ENCODE peak calls at places on chromosomes 3 and 15, in six cellular contexts. C is IMR-90, D is neuronal stem cell, I is H1, J is mesenchymal stem cell, Y is H9. T is an unnamed sample.

GRCh38 chr3:193872265-193872753 is 263.6 kb upstream of the HES1 start:
- DNase-seq in I (no peak), C (peak), Y (no peak), J (peak), D (no peak), T (peak)

GRCh38 chr3:109137766-109138165 is 1.2 kb downstream of the C3orf85 start:
- DNase-seq in I (no peak), C (no peak), J (no peak), Y (no peak), D (no peak), T (no peak)

GRCh38 chr3:51380601-51381332 is 4.3 kb upstream of the MANF start:
- DNase-seq in D (no peak), J (no peak), Y (no peak), I (no peak), C (no peak), T (no peak)

GRCh38 chr15:91926871-91927270 is 73.4 kb downstream of the SLCO3A1 start:
- DNase-seq in J (no peak), Y (no peak), D (no peak), I (no peak), C (no peak), T (no peak)

GRCh38 chr3:128190501-128190900 is 37.2 kb downstream of the EEFSEC start:
- DNase-seq in C (peak), I (no peak), Y (no peak), J (no peak), D (no peak), T (no peak)

GRCh38 chr3:122916580-122916979 is 111.0 kb downstream of the SEMA5B start:
- DNase-seq in Y (no peak), J (no peak), I (no peak), D (no peak), C (no peak), T (no peak)

GRCh38 chr3:38116471-38117162 is 20.3 kb downstream of the ACAA1 start:
- DNase-seq in J (no peak), I (no peak), C (no peak), Y (no peak), D (no peak), T (no peak)

GRCh38 chr3:15859507-15860013 is 61.8 kb upstream of the ANKRD28 start:
- DNase-seq in J (peak), I (peak), Y (peak), C (peak), D (peak), T (peak)

GRCh38 chr3:33732394-33732793 is 14.3 kb upstream of the CLASP2 start:
- DNase-seq in I (no peak), D (no peak), J (no peak), C (no peak), Y (no peak), T (peak)

GRCh38 chr3:189355115-189355480 is 183.3 kb downstream of the TPRG1 start:
- DNase-seq in J (no peak), Y (no peak), C (no peak), D (no peak), I (no peak), T (no peak)

GRCh38 chr3:119555309-119555735 is 4.1 kb downstream of the CD80 start:
- DNase-seq in Y (no peak), C (no peak), J (no peak), D (no peak), I (no peak), T (no peak)

GRCh38 chr15:42549052-42549491 is 434 bp downstream of the HAUS2 start:
- DNase-seq in J (peak), I (no peak), C (peak), Y (no peak), D (no peak), T (peak)

GRCh38 chr3:160825311-160825800 is 69.3 kb downstream of the PPM1L start:
- DNase-seq in D (no peak), J (no peak), C (no peak), Y (no peak), I (no peak), T (peak)

GRCh38 chr3:116256843-116257485 is 188.3 kb downstream of the LSAMP start:
- DNase-seq in Y (no peak), I (no peak), J (no peak), D (no peak), C (peak), T (no peak)

GRCh38 chr15:34223904-34224596 is 766 bp upstream of the EMC4 start:
- DNase-seq in Y (no peak), I (no peak), J (no peak), C (peak), D (no peak), T (no peak)

GRCh38 chr15:45457215-45457614 is 65.3 kb downstream of the SLC30A4 start:
- DNase-seq in I (no peak), Y (no peak), D (no peak), J (no peak), C (no peak), T (no peak)

GRCh38 chr3:110955301-110955880 is 116.2 kb upstream of the NECTIN3 start:
- DNase-seq in D (no peak), Y (no peak), C (peak), I (no peak), J (peak), T (no peak)

GRCh38 chr15:71411538-71412482 is 296.5 kb downstream of the THSD4 start:
- DNase-seq in C (peak), J (peak), D (no peak), Y (no peak), I (no peak), T (no peak)

GRCh38 chr15:101288905-101289513 is 6.0 kb downstream of the SNRPA1 start:
- DNase-seq in I (no peak), D (no peak), C (peak), J (peak), Y (no peak), T (peak)

GRCh38 chr15:101481917-101482525 is 7.5 kb downstream of the PCSK6 start:
- DNase-seq in I (no peak), Y (no peak), D (no peak), J (no peak), C (no peak), T (no peak)

GRCh38 chr15:63077952-63078351 is 35.4 kb downstream of the TPM1 start:
- DNase-seq in Y (no peak), I (no peak), D (no peak), J (no peak), C (no peak), T (peak)

GRCh38 chr3:17800232-17800631 is 57.8 kb upstream of the TBC1D5 start:
- DNase-seq in Y (no peak), C (no peak), I (no peak), J (no peak), D (no peak), T (no peak)

GRCh38 chr3:18474202-18474601 is 49.1 kb upstream of the SATB1 start:
- DNase-seq in J (no peak), D (no peak), C (no peak), I (no peak), Y (no peak), T (peak)

GRCh38 chr3:188594137-188594536 is 440.2 kb downstream of the LPP start:
- DNase-seq in D (no peak), Y (no peak), J (peak), C (peak), I (no peak), T (peak)

GRCh38 chr3:18443670-18444596 is 18.8 kb upstream of the SATB1 start:
- DNase-seq in I (no peak), D (no peak), J (no peak), Y (peak), C (no peak), T (peak)

GRCh38 chr3:38542401-38543298 is 46.5 kb downstream of the EXOG start:
- DNase-seq in I (no peak), Y (no peak), D (no peak), J (no peak), C (peak), T (no peak)

GRCh38 chr15:73605759-73606423 is 27.3 kb downstream of the NPTN start:
- DNase-seq in C (no peak), J (no peak), I (no peak), D (no peak), Y (no peak), T (no peak)

GRCh38 chr3:99799420-99799819 is 18.2 kb upstream of the CMSS1 start:
- DNase-seq in Y (no peak), J (no peak), I (no peak), D (no peak), C (no peak), T (no peak)

GRCh38 chr3:136258199-136258598 is 8.1 kb downstream of the PCCB start:
- DNase-seq in Y (no peak), D (no peak), C (no peak), I (no peak), J (no peak), T (no peak)

GRCh38 chr3:136261826-136262225 is 11.7 kb downstream of the PCCB start:
- DNase-seq in J (no peak), I (no peak), D (no peak), C (no peak), Y (no peak), T (no peak)

GRCh38 chr3:136266468-136266867 is 16.3 kb downstream of the PCCB start:
- DNase-seq in C (peak), Y (no peak), J (peak), I (no peak), D (no peak), T (no peak)

GRCh38 chr3:136263251-136263650 is 13.1 kb downstream of the PCCB start:
- DNase-seq in D (no peak), I (no peak), Y (no peak), J (no peak), C (no peak), T (no peak)

DNA sequence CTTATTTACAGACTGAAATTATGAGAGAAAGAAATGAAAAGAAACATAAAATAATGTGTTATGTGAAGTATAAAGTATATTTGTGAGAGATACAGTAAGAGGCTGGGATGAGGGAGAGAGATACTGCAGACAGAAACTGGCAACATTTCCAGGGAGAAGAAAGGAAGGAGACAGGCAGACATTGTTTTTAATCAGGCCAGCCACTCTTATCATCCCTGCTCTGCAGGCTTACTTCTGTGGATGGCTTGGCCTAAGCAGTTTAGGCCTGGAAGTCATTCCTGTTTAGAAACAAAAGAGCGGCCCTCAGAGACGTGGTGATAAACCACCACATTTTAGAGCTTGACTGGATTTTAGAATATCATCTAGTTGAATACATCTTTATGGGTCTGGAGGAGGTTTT is 12.4 kb downstream of the PCCB start:
- DNase-seq in Y (no peak), C (no peak), J (no peak), I (no peak), D (no peak), T (peak)
- H2BK15ac ChIP-seq in Y (no peak), C (no peak), J (no peak), I (no peak), D (no peak), T (no peak)

GRCh38 chr15:58551084-58551763 is 119.4 kb downstream of the LIPC start:
- DNase-seq in J (no peak), I (no peak), D (no peak), Y (no peak), C (no peak), T (no peak)

GRCh38 chr15:58549013-58549779 is 117.4 kb downstream of the LIPC start:
- DNase-seq in D (no peak), J (peak), Y (no peak), C (peak), I (no peak), T (no peak)

GRCh38 chr15:58548308-58549012 is 116.7 kb downstream of the LIPC start:
- DNase-seq in D (no peak), I (no peak), J (peak), C (no peak), Y (no peak), T (no peak)

GRCh38 chr15:58547628-58548307 is 116.0 kb downstream of the LIPC start:
- DNase-seq in C (no peak), D (no peak), Y (no peak), I (no peak), J (no peak), T (no peak)

DNA sequence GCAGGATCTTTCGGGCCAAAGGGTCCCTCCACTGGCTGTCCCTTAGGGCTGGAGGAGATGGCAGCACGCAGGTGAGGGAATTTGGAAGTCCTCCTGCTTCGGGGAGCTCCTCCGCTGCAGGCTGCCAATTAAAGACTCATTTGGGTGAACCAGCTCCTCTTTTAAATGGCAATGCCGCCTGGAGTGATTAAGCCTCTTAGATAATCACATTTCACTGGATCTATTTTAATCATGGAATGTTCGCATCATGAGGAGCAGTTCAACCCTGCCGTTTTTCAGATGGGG is 117.9 kb downstream of the LIPC start:
- DNase-seq in Y (no peak), D (no peak), I (no peak), C (no peak), J (no peak), T (no peak)
- H3K18ac ChIP-seq in Y (no peak), D (no peak), I (no peak), C (peak), J (peak), T (no peak)

DNA sequence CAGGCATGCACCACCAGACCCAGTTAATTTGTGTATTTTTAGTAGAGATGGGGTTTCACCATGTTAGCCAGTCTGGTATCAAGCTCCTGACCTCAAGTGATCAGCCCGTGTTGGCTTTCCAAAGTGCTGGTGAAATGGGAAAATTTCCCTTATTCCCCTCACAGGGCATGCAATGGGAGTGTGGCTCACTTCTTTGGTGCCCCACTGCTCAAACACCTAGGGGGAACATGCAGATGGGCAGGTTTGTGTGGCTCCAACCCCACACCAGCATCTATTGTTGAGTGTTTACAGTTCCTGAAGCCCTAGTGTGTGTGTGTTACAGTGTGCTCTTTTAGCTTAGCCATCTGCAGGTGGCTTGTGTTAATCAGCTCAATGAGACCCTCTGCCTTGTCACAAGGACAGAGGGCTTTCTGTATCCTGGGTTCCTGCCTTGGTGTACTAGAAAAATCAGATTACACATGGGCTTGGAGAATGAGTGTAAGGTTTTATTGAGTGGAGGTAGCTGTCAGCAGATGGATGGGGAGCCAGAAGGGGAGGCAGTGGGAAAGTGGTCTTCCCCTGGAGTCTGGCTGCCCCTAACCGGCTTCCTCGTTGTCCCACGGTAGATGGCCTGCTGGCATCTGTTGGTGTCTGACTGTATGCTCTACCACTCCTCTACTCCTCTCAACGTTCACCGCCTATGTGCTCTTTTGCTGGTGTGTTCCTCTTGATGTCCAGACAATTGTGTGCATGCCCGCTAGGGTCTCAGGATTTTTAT is 248.1 kb upstream of the CBLB start:
- DNase-seq in D (no peak), Y (no peak), C (no peak), I (no peak), J (no peak), T (no peak)
- H2BK5ac ChIP-seq in D (no peak), Y (no peak), C (no peak), I (no peak), J (no peak), T (no peak)

DNA sequence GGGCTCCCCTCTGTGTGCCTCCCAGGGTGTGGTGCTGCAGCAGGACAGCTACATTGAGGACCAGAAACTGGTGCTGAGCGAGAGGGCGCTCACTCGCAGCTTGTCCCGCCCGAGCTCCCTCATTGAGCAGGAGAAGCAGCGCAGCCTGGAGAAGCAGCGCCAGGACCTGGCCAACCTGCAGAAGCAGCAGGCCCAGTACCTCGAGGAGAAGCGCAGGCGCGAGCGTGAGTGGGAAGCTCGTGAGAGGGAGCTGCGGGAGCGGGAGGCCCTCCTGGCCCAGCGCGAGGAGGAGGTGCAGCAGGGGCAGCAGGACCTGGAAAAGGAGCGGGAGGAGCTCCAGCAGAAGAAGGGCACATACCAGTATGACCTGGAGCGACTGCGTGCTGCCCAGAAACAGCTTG is 53.7 kb downstream of the KLHL25 start:
- DNase-seq in Y (peak), C (no peak), D (no peak), J (no peak), I (no peak), T (no peak)
- H2BK15ac ChIP-seq in Y (no peak), C (no peak), D (no peak), J (no peak), I (no peak), T (no peak)

DNA sequence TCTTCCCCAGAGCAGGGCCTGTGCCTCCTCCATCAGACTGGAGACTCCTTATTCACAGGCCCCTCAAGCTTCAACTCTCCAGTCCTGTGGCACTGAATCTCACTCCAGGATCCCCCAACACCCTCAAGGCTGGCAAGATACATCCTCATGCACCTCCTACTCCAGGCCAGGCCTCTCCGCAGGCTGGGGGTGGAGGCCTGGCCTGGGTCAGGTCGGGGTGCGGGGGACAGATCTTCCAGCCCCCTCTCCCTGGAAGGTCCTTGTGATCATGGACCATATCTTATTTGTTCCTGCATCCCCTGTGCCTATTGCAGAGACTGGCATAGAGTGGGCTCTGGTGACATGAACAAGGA is 147.3 kb downstream of the SMAD6 start:
- DNase-seq in D (no peak), I (no peak), J (no peak), C (no peak), Y (peak), T (no peak)
- H3K18ac ChIP-seq in D (no peak), I (no peak), J (peak), C (no peak), Y (no peak), T (peak)

DNA sequence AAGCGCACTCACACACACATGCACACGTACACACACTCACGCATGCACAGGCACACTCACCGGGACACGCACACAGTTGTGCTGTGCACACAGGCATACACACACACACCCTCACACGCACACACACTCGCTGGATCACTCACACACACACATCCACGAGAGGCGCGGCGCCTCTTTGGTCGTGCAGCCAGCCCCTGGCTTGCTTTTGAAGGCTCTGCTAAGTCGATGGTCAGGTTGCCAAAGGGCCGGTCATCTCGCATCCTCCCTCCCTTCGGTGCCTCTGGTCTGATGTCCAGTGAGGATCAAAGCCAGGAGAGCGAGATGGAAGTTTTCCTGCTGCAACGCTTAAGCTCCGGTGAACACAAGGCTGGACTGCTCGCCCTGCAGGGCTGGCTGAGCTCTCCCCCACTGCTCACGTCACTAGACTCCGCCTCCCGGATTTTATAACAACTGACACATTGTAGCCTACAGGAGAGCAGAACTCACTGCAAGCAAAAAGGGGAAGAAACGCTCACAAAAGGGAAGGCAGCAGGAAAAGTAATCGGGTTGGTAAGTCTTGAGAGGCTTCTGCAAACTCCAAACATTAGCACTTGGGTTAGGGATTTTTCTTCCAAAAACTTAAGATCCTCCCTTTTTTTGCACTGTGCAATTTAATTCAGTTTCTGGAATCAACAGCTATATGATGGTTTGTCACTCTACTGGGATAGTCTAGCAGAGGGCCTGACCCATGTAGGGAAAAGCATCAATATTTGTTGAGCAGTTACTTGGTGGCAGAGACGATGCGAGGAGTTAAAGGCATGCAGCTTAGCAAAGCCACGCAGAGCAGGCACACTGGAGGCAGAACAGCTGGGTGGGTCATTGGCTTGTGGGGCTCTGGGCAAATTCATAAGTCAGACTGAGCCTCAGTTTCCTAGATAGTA is at the start of gene SRGAP3:
- DNase-seq in J (peak), Y (peak), D (peak), C (peak), I (peak), T (peak)
- H2BK5ac ChIP-seq in J (no peak), Y (no peak), D (peak), C (no peak), I (peak), T (peak)

GRCh38 chr3:42728056-42728455 is 25.5 kb upstream of the HHATL start:
- DNase-seq in I (no peak), J (no peak), D (no peak), Y (peak), C (no peak), T (no peak)
- H2BK15ac ChIP-seq in I (peak), J (no peak), D (no peak), Y (no peak), C (no peak), T (no peak)